ENCODE peak calls at places on chromosomes 3 and 15, in nine cellular contexts. R is HTR-8/SVneo, Y is kidney tubule cell, A is MCF 10A, K is EH, S is WTC11, O is sciatic nerve, M is NCI-H2081, D is left lung. F is an unnamed sample.

GRCh38 chr3:126104742-126105605 is 21.1 kb upstream of the SLC41A3 start:
- DNase-seq in M (no peak), A (no peak), S (no peak), D (no peak), O (no peak), R (no peak), Y (no peak), K (no peak), F (no peak)

GRCh38 chr3:108430540-108430939 is 79.9 kb downstream of the MYH15 start:
- DNase-seq in Y (peak), R (no peak), D (no peak), S (no peak), A (no peak), O (no peak), M (no peak), K (no peak), F (no peak)

GRCh38 chr3:137978328-137978727 is 31.6 kb upstream of the CLDN18 start:
- DNase-seq in S (no peak), M (no peak), K (no peak), D (no peak), Y (no peak), R (no peak), O (no peak), A (no peak), F (no peak)

GRCh38 chr3:46076606-46077005 is 49.3 kb upstream of the XCR1 start:
- DNase-seq in S (no peak), D (no peak), M (no peak), O (no peak), Y (no peak), R (no peak), K (no peak), A (peak), F (no peak)

GRCh38 chr15:29476503-29477080 is 207.0 kb upstream of the NSMCE3 start:
- DNase-seq in S (no peak), Y (no peak), A (no peak), M (no peak), D (no peak), O (no peak), K (no peak), R (no peak), F (no peak)

GRCh38 chr3:169687603-169688002 is 24.1 kb upstream of the MECOM start:
- DNase-seq in Y (no peak), M (no peak), R (no peak), K (no peak), S (no peak), A (no peak), D (no peak), O (no peak), F (no peak)

GRCh38 chr3:197446713-197447455 is 108.9 kb downstream of the BDH1 start:
- DNase-seq in S (no peak), A (no peak), Y (no peak), K (no peak), R (no peak), M (no peak), D (no peak), O (peak), F (no peak)

GRCh38 chr3:171054921-171055320 is 28.4 kb upstream of the SLC2A2 start:
- DNase-seq in D (no peak), O (no peak), K (no peak), Y (peak), A (no peak), S (no peak), M (no peak), R (no peak), F (no peak)

GRCh38 chr3:58496206-58496605 is 4.3 kb downstream of the KCTD6 start:
- DNase-seq in M (no peak), D (no peak), Y (no peak), A (no peak), S (no peak), O (no peak), K (no peak), R (no peak), F (no peak)

GRCh38 chr3:62044874-62045273 is 328.5 kb downstream of the FEZF2 start:
- DNase-seq in K (no peak), D (no peak), O (no peak), S (no peak), M (no peak), Y (no peak), A (no peak), R (no peak), F (no peak)

GRCh38 chr3:72655151-72655551 is 193.1 kb downstream of the SHQ1 start:
- DNase-seq in Y (peak), M (no peak), R (no peak), K (peak), S (peak), D (no peak), A (no peak), O (no peak), F (no peak)

GRCh38 chr3:171788546-171789351 is 21.5 kb downstream of the PLD1 start:
- DNase-seq in R (peak), K (peak), Y (peak), O (no peak), M (peak), S (no peak), A (peak), D (no peak), F (peak)

GRCh38 chr15:67409175-67409574 is 111.8 kb upstream of the C15orf61 start:
- DNase-seq in D (no peak), Y (no peak), A (no peak), S (no peak), K (no peak), O (no peak), R (no peak), M (peak), F (peak)

GRCh38 chr3:100708989-100709839 is at the start of gene TFG:
- DNase-seq in K (peak), O (peak), A (peak), R (peak), Y (peak), S (peak), D (peak), M (peak), F (peak)

GRCh38 chr15:100332721-100333120 is 9.1 kb downstream of the ADAMTS17 start:
- DNase-seq in M (no peak), S (no peak), D (no peak), K (no peak), O (no peak), A (no peak), Y (no peak), R (no peak), F (no peak)

GRCh38 chr15:95262866-95263564 is 1031.7 kb downstream of the MCTP2 start:
- DNase-seq in S (no peak), O (no peak), R (no peak), Y (peak), A (no peak), D (no peak), K (peak), M (no peak), F (no peak)

GRCh38 chr3:66372681-66373350 is 128.0 kb downstream of the LRIG1 start:
- DNase-seq in S (peak), M (peak), R (peak), A (no peak), O (no peak), Y (peak), D (no peak), K (peak), F (peak)

GRCh38 chr3:29513236-29513635 is 232.4 kb downstream of the RBMS3 start:
- DNase-seq in S (no peak), R (no peak), K (peak), A (no peak), D (no peak), Y (peak), M (no peak), O (no peak), F (peak)